ENCODE peak calls at places on chromosomes 2 and 18, in eight cellular contexts. G is tibial artery; N is GM06990; F is astrocyte of the cerebellum; Q is NB4; A is suprapubic skin; Z is A549; O is CD8-positive, alpha-beta T cell. K is an unnamed sample.

GRCh38 chr18:500230-500555 is 308 bp downstream of the COLEC12 start:
- DNase-seq in G (no peak), N (no peak), F (no peak), Q (no peak), A (no peak), Z (no peak), O (no peak), K (no peak)

GRCh38 chr2:239251971-239252370 is 148.8 kb downstream of the HDAC4 start:
- DNase-seq in G (no peak), N (no peak), F (no peak), Q (no peak), A (peak), Z (no peak), O (no peak), K (no peak)

GRCh38 chr18:23250893-23251656 is 115.8 kb downstream of the CABLES1 start:
- DNase-seq in G (peak), N (no peak), F (no peak), Q (no peak), A (no peak), Z (no peak), O (no peak), K (no peak)

GRCh38 chr18:13909141-13909540 is 6.2 kb downstream of the MC2R start:
- DNase-seq in G (no peak), N (no peak), F (no peak), Q (no peak), A (no peak), Z (no peak), O (no peak), K (no peak)

GRCh38 chr2:18301421-18302139 is 258.9 kb downstream of the RDH14 start:
- DNase-seq in G (no peak), N (no peak), F (no peak), Q (no peak), A (no peak), Z (no peak), O (no peak), K (no peak)

GRCh38 chr18:63314062-63314790 is 5.3 kb downstream of the BCL2 start:
- DNase-seq in G (no peak), N (no peak), F (no peak), Q (no peak), A (no peak), Z (no peak), O (no peak), K (no peak)

GRCh38 chr2:10257500-10258147 is 45.1 kb upstream of the HPCAL1 start:
- DNase-seq in G (no peak), N (no peak), F (no peak), Q (no peak), A (peak), Z (no peak), O (no peak), K (no peak)

GRCh38 chr2:204264068-204264693 is 281.1 kb upstream of the PARD3B start:
- DNase-seq in G (no peak), N (no peak), F (no peak), Q (no peak), A (no peak), Z (no peak), O (no peak), K (no peak)

GRCh38 chr2:13046557-13047165 is 329.9 kb downstream of the TRIB2 start:
- DNase-seq in G (no peak), N (no peak), F (peak), Q (peak), A (no peak), Z (peak), O (no peak), K (no peak)

GRCh38 chr18:4309227-4309626 is 145.9 kb downstream of the DLGAP1 start:
- DNase-seq in G (no peak), N (no peak), F (no peak), Q (no peak), A (no peak), Z (no peak), O (no peak), K (no peak)

GRCh38 chr2:241613018-241613780 is 23.8 kb downstream of the THAP4 start:
- DNase-seq in G (no peak), N (no peak), F (peak), Q (no peak), A (no peak), Z (no peak), O (no peak), K (no peak)

GRCh38 chr2:134142903-134143302 is 111.0 kb upstream of the MGAT5 start:
- DNase-seq in G (no peak), N (no peak), F (peak), Q (no peak), A (no peak), Z (no peak), O (no peak), K (no peak)

GRCh38 chr2:130826821-130827501 is 9.8 kb upstream of the ARHGEF4 start:
- DNase-seq in G (no peak), N (no peak), F (no peak), Q (no peak), A (peak), Z (no peak), O (no peak), K (no peak)

GRCh38 chr2:11388262-11389047 is 44.0 kb upstream of the ROCK2 start:
- DNase-seq in G (no peak), N (no peak), F (no peak), Q (no peak), A (no peak), Z (no peak), O (no peak), K (no peak)

GRCh38 chr2:42332575-42332974 is 28.4 kb downstream of the COX7A2L start:
- DNase-seq in G (no peak), N (no peak), F (no peak), Q (no peak), A (no peak), Z (no peak), O (no peak), K (no peak)

GRCh38 chr2:42329779-42330178 is 31.2 kb downstream of the COX7A2L start:
- DNase-seq in G (no peak), N (no peak), F (no peak), Q (no peak), A (no peak), Z (no peak), O (no peak), K (no peak)

GRCh38 chr2:42333579-42333978 is 27.4 kb downstream of the COX7A2L start:
- DNase-seq in G (no peak), N (no peak), F (no peak), Q (no peak), A (no peak), Z (no peak), O (no peak), K (no peak)

GRCh38 chr2:42334220-42334619 is 26.8 kb downstream of the COX7A2L start:
- DNase-seq in G (no peak), N (no peak), F (no peak), Q (no peak), A (no peak), Z (no peak), O (no peak), K (no peak)

GRCh38 chr2:42331569-42332284 is 29.3 kb downstream of the COX7A2L start:
- DNase-seq in G (no peak), N (no peak), F (no peak), Q (no peak), A (no peak), Z (no peak), O (no peak), K (no peak)
- TF ChIP-seq CTCF in G (no peak), N (no peak), F (no peak), Q (no peak), A (no peak), Z (no peak), O (no peak), K (no peak)

DNA sequence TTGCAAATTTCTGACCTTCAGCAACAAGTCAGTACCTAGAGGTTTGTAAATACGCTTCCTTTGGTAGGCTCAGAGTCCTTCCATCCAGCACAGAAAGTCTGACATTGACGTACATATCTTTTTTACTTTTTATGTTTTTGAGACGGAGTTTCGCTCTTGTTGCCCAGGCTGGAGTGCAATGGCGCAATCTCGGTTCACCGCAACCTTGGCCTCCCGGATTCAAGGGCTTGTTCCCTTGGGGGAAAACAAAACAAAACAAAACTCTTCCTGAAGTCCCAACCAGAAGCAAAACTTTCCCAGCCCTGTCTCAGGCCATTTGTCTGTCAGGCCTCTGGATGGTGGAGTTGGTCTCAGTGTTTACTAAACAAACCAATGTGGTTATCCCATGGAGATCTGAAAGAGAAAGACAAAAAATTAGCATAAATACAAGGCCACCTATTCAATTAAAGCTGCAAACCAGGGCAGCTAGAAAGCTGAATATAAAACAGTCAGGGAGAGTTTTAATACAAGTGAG is 29.6 kb upstream of the ATL2 start:
- DNase-seq in G (no peak), N (no peak), F (no peak), Q (peak), A (no peak), Z (no peak), O (no peak), K (no peak)
- H3K4me3 ChIP-seq in G (no peak), N (no peak), F (no peak), Q (peak), A (no peak), Z (no peak), O (no peak), K (no peak)

GRCh38 chr2:127531133-127531709 is 4.3 kb upstream of the MYO7B start:
- DNase-seq in G (no peak), N (no peak), F (no peak), Q (no peak), A (no peak), Z (no peak), O (no peak), K (no peak)
- TF ChIP-seq CTCF in G (no peak), N (no peak), F (no peak), Q (no peak), A (no peak), Z (no peak), O (no peak), K (no peak)

DNA sequence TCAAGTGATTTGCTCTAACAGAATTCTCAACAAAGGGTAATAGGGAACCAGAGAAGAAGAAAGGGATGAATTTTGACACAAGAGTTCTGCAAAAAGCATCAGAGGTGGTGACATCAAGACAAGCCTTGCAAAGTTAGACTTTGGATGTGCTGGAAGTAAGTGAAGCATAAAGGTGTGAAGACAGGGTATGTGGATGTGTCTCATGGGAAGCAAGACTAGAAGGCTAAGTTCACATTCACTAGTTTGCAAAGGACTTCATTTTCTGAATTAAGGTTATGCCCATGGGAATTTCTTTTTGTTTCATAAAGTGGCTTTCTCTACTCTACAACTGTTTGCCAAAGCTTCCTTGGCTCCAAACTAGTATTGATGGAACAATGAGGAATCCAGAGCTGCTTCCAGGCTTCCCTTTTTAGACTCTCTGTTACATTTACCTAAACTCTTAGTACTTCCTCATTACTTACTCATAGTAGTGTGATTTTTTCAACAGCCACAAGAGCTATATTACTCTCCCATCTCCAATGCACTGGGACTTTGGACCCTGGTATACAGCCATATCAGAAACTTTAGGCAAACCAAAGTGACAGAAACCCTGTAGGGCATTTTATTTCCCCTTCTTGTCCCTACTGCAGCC is 21.1 kb upstream of the IHH start:
- DNase-seq in G (no peak), N (no peak), F (no peak), Q (no peak), A (no peak), Z (no peak), O (no peak), K (no peak)
- H3K4me3 ChIP-seq in G (no peak), N (no peak), F (no peak), Q (no peak), A (no peak), Z (no peak), O (no peak), K (no peak)

GRCh38 chr2:214378455-214379103 is 32.3 kb upstream of the VWC2L start:
- DNase-seq in G (no peak), N (no peak), F (no peak), Q (no peak), A (no peak), Z (no peak), O (no peak), K (no peak)
- TF ChIP-seq CTCF in G (no peak), N (peak), F (no peak), Q (no peak), A (no peak), Z (no peak), O (no peak), K (no peak)

GRCh38 chr2:104434966-104435365 is 418.9 kb upstream of the POU3F3 start:
- DNase-seq in G (no peak), N (no peak), F (no peak), Q (no peak), A (no peak), Z (no peak), O (no peak), K (no peak)
- H3K4me3 ChIP-seq in G (no peak), N (peak), F (no peak), Q (no peak), A (peak), Z (no peak), O (no peak), K (no peak)

DNA sequence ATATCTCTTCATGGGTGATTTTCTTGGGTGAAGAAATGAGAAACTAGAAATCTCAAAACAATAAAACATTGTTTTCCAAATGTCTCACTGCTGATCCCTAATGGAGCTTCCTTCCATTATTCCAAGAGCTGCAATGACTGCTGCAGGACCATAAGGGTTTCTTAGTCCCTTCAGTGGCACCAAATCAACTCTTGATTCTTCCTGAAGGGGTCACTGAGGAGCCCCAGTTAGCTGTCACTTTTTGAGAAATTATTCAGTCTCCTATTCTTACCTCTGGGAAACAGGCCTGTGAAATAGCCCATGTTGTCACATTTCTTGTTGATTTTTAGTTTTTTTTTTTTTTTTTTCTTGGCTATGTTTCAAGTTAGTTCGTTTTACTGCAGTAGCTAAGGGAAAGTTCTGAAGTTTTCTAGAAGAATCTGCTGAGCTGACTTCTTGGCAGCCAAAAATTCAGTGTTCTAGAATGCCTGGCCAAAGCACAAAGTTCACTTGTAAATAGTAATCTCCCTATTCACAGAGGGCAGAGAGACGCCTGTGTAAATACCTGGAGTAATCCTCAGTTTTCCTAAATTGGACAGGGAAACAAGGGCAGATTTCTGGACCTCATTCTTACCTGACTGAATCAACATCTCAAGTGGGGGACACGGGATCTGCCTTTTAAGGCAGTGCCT is 480.0 kb downstream of the RIT2 start:
- DNase-seq in G (no peak), N (no peak), F (no peak), Q (peak), A (no peak), Z (peak), O (no peak), K (no peak)
- TF ChIP-seq CTCF in G (no peak), N (peak), F (peak), Q (no peak), A (no peak), Z (no peak), O (no peak), K (no peak)

DNA sequence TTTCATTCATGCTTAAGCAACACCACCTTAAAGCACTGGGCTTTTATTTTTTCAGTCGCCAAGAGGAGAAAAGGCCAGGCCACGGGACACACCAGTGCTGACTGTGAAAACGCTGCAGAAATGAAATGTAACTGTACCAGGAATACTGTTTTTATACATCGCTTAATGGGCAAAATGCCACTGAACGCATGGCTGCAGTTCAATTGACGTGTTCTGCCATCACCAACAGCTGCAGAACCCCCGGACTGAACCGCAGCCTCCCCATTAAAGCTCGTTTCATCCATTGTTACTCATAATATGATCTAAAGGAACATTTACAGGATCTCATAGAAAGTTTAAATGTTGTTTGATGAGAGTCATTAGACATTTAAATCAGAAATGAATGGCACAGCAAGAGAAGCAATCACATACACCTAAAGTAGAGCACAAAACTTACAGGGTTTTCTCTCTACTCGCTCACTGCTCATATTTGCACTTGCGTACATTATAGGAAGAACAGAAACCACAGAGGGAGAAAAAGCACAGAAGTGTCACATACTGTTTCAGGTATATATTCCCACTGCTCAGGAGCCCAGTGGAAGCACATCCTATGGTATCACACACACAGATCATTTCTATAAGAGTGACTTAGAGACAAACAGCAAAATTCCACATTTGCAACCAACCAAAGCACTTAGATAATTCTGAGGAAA is 35.3 kb downstream of the TCF4 start:
- DNase-seq in G (no peak), N (no peak), F (peak), Q (no peak), A (no peak), Z (no peak), O (no peak), K (no peak)
- H3K4me3 ChIP-seq in G (no peak), N (no peak), F (peak), Q (no peak), A (no peak), Z (no peak), O (no peak), K (no peak)

GRCh38 chr18:47594063-47594462 is 336.4 kb downstream of the SMAD2 start:
- DNase-seq in G (no peak), N (no peak), F (no peak), Q (no peak), A (no peak), Z (no peak), O (no peak), K (no peak)

GRCh38 chr18:47594621-47595086 is 335.8 kb downstream of the SMAD2 start:
- DNase-seq in G (no peak), N (no peak), F (no peak), Q (no peak), A (no peak), Z (no peak), O (no peak), K (no peak)

GRCh38 chr18:47591429-47591828 is 339.0 kb downstream of the SMAD2 start:
- DNase-seq in G (no peak), N (no peak), F (no peak), Q (no peak), A (no peak), Z (no peak), O (no peak), K (no peak)

GRCh38 chr18:47601608-47602272 is 328.7 kb downstream of the SMAD2 start:
- DNase-seq in G (no peak), N (no peak), F (no peak), Q (no peak), A (no peak), Z (no peak), O (no peak), K (no peak)

GRCh38 chr18:47595816-47596501 is 334.5 kb downstream of the SMAD2 start:
- DNase-seq in G (no peak), N (peak), F (no peak), Q (peak), A (no peak), Z (peak), O (no peak), K (no peak)
- TF ChIP-seq CTCF in G (no peak), N (peak), F (no peak), Q (peak), A (no peak), Z (peak), O (no peak), K (peak)

GRCh38 chr18:11906181-11906580 is 1.9 kb downstream of the MPPE1 start:
- DNase-seq in G (no peak), N (no peak), F (no peak), Q (no peak), A (no peak), Z (no peak), O (no peak), K (no peak)

GRCh38 chr18:11905613-11906012 is 2.5 kb downstream of the MPPE1 start:
- DNase-seq in G (no peak), N (no peak), F (no peak), Q (no peak), A (no peak), Z (no peak), O (no peak), K (no peak)

GRCh38 chr18:11899063-11899462 is 9.1 kb downstream of the MPPE1 start:
- DNase-seq in G (no peak), N (no peak), F (no peak), Q (no peak), A (no peak), Z (no peak), O (no peak), K (no peak)

GRCh38 chr18:11901826-11902438 is 6.2 kb downstream of the MPPE1 start:
- DNase-seq in G (no peak), N (no peak), F (no peak), Q (no peak), A (no peak), Z (no peak), O (no peak), K (no peak)

GRCh38 chr18:11902522-11903292 is 5.4 kb downstream of the MPPE1 start:
- DNase-seq in G (no peak), N (no peak), F (no peak), Q (no peak), A (no peak), Z (no peak), O (no peak), K (no peak)
- H3K4me3 ChIP-seq in G (no peak), N (no peak), F (no peak), Q (no peak), A (no peak), Z (no peak), O (no peak), K (no peak)

K was measured in HFF-Myc.